ENCODE peak calls at places on chromosomes 7 and 10, in nine cellular contexts. Q is hepatocyte, I is SK-N-SH, D is H9, P is PC-3, C is neural progenitor cell, O is IMR-90, R is K562, F is GM12878. T is an unnamed sample. For H4K20me1, the result is how much of the 10 kb centered on the place peaks cover.

GRCh38 chr7:21428642-21428941 is 709 bp downstream of the SP4 start:
- DNase-seq in D (no peak), Q (no peak), O (no peak), R (no peak), F (no peak), I (no peak), C (no peak), P (no peak), T (no peak)

GRCh38 chr7:137931823-137932222 is 70.1 kb downstream of the CREB3L2 start:
- DNase-seq in O (no peak), D (no peak), P (no peak), C (no peak), R (no peak), F (no peak), Q (no peak), I (no peak), T (no peak)

GRCh38 chr10:97830064-97830463 is 19.6 kb upstream of the GOLGA7B start:
- DNase-seq in O (no peak), R (no peak), F (no peak), Q (no peak), I (no peak), D (no peak), C (no peak), P (no peak), T (no peak)

GRCh38 chr7:131109011-131109756 is 218.5 kb upstream of the MKLN1 start:
- DNase-seq in I (no peak), P (peak), Q (no peak), R (peak), D (no peak), C (no peak), F (no peak), O (peak), T (no peak)

GRCh38 chr7:156650042-156650441 is 9.5 kb downstream of the RNF32 start:
- DNase-seq in Q (peak), C (peak), O (no peak), P (peak), R (peak), I (peak), F (no peak), D (peak), T (no peak)

GRCh38 chr7:33196194-33196593 is 66.8 kb downstream of the BBS9 start:
- DNase-seq in C (no peak), F (no peak), I (peak), Q (no peak), P (no peak), D (no peak), O (peak), R (no peak), T (peak)

GRCh38 chr7:122604251-122604650 is 94.7 kb downstream of the RNF133 start:
- DNase-seq in P (no peak), F (no peak), D (no peak), I (no peak), R (no peak), C (no peak), O (no peak), Q (no peak), T (no peak)

GRCh38 chr10:68067029-68067428 is 8.1 kb downstream of the HERC4 start:
- DNase-seq in I (no peak), C (no peak), D (no peak), Q (no peak), F (no peak), O (no peak), R (no peak), P (no peak), T (no peak)

GRCh38 chr7:133481676-133482075 is 228.8 kb downstream of the EXOC4 start:
- DNase-seq in O (peak), R (no peak), P (peak), Q (peak), C (no peak), D (no peak), I (no peak), F (no peak), T (peak)

GRCh38 chr7:25392571-25393338 is 164.5 kb upstream of the NPVF start:
- DNase-seq in C (peak), Q (no peak), D (peak), R (no peak), P (no peak), I (peak), F (no peak), O (no peak), T (no peak)

GRCh38 chr10:51892965-51893658 is 193.7 kb upstream of the CSTF2T start:
- DNase-seq in Q (no peak), P (peak), C (peak), O (peak), F (no peak), R (no peak), I (peak), D (peak), T (no peak)

GRCh38 chr7:39608278-39608677 is 15.1 kb upstream of the RALA start:
- DNase-seq in O (no peak), F (no peak), C (no peak), Q (no peak), R (no peak), P (peak), D (no peak), I (no peak), T (no peak)

GRCh38 chr7:39504963-39505362 is 61.2 kb upstream of the YAE1 start:
- DNase-seq in Q (peak), P (peak), F (no peak), D (no peak), O (peak), R (no peak), I (no peak), C (no peak), T (peak)

GRCh38 chr10:121073743-121074142 is 222.6 kb downstream of the WDR11 start:
- DNase-seq in R (no peak), D (no peak), F (no peak), C (no peak), P (no peak), O (no peak), I (peak), Q (no peak), T (no peak)

GRCh38 chr10:60182691-60183090 is 207.0 kb downstream of the ANK3 start:
- DNase-seq in P (peak), D (no peak), I (no peak), C (no peak), Q (no peak), F (no peak), R (no peak), O (peak), T (peak)

GRCh38 chr10:111578076-111578475 is 501.2 kb downstream of the ADRA2A start:
- DNase-seq in C (no peak), D (no peak), I (no peak), F (no peak), Q (no peak), R (no peak), P (no peak), O (no peak), T (no peak)

GRCh38 chr10:70549962-70550845 is 52.3 kb downstream of the PRF1 start:
- DNase-seq in C (peak), R (peak), F (peak), I (peak), P (peak), O (peak), D (peak), Q (peak), T (peak)

GRCh38 chr10:88385601-88386203 is 197.4 kb downstream of the RNLS start:
- DNase-seq in I (no peak), P (no peak), F (peak), R (no peak), D (peak), C (no peak), Q (peak), O (no peak), T (no peak)

GRCh38 chr7:104926189-104926904 is 87.7 kb upstream of the KMT2E start:
- DNase-seq in I (no peak), C (no peak), Q (peak), O (no peak), F (no peak), D (no peak), R (no peak), P (no peak), T (no peak)

GRCh38 chr10:70348228-70348850 is 34.1 kb downstream of the LRRC20 start:
- DNase-seq in R (peak), F (no peak), I (peak), P (peak), D (peak), Q (peak), O (no peak), C (peak), T (no peak)

GRCh38 chr10:28681345-28681763 is 4.0 kb downstream of the BAMBI start:
- DNase-seq in F (no peak), Q (no peak), R (no peak), O (no peak), P (no peak), D (no peak), I (peak), C (no peak), T (peak)

GRCh38 chr10:126509211-126509610 is 120.9 kb upstream of the ADAM12 start:
- DNase-seq in F (no peak), P (peak), D (no peak), O (no peak), I (no peak), R (no peak), Q (no peak), C (no peak), T (no peak)

GRCh38 chr10:66747451-66747850 is 178.4 kb upstream of the LRRTM3 start:
- DNase-seq in P (peak), O (peak), D (no peak), F (no peak), C (no peak), Q (peak), I (no peak), R (no peak), T (peak)

GRCh38 chr10:58588673-58589265 is 76.1 kb downstream of the BICC1 start:
- DNase-seq in P (peak), Q (no peak), R (peak), I (no peak), O (no peak), C (peak), D (peak), F (no peak), T (no peak)

GRCh38 chr10:61047011-61047410 is 103.0 kb upstream of the RHOBTB1 start:
- DNase-seq in R (no peak), D (no peak), Q (no peak), F (no peak), C (no peak), I (no peak), P (peak), O (no peak), T (no peak)

GRCh38 chr7:142855756-142856564 is 1.1 kb downstream of the EPHB6 start:
- DNase-seq in P (no peak), R (no peak), I (peak), C (no peak), O (no peak), Q (no peak), D (no peak), F (no peak), T (no peak)

GRCh38 chr10:107616463-107617131 is 452.1 kb upstream of the SORCS1 start:
- DNase-seq in R (no peak), C (no peak), I (no peak), F (no peak), Q (no peak), P (no peak), O (peak), D (no peak), T (no peak)

GRCh38 chr10:61752111-61753011 is 89.6 kb downstream of the CABCOCO1 start:
- DNase-seq in Q (peak), D (no peak), F (no peak), R (no peak), O (peak), I (no peak), P (peak), C (no peak), T (peak)

GRCh38 chr10:28685717-28686116 is 8.4 kb downstream of the BAMBI start:
- DNase-seq in F (no peak), D (no peak), P (no peak), O (no peak), Q (no peak), C (no peak), I (no peak), R (no peak), T (no peak)

GRCh38 chr7:26700893-26701292 is 163.5 kb downstream of the SKAP2 start:
- DNase-seq in I (no peak), D (no peak), F (no peak), R (no peak), P (no peak), C (no peak), O (no peak), Q (no peak), T (no peak)

GRCh38 chr7:36937754-36938551 is 213.7 kb upstream of the AOAH start:
- DNase-seq in D (no peak), F (no peak), I (no peak), O (no peak), Q (no peak), R (peak), P (no peak), C (no peak), T (no peak)

GRCh38 chr10:60827791-60828488 is 49.7 kb downstream of the CDK1 start:
- DNase-seq in D (no peak), R (no peak), F (no peak), P (peak), O (peak), I (no peak), C (no peak), Q (no peak), T (peak)

DNA sequence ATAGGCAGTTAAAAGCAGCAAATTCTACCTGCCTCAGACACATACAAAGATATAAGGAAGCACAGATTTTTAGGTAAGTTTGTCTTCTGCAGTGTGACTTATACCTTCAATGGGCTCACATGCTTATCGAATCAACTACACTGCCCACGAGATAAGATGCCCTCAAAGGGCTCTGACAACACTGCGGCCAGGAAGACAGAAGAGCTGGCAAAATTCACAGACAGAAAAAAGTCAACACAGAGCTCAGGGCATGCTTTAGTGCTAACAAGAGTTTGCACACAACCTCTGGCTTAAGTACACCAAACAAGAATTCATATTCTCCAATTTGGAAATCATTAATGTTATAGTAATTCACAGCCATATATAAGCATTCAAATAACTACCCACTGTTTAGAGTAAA is 62.3 kb downstream of the LARP4B start:
- DNase-seq in I (no peak), O (no peak), R (no peak), P (no peak), C (no peak), Q (no peak), F (no peak), D (no peak), T (no peak)
- H4K20me1 ChIP-seq in I (half or more), O (half or more), R (under half), P (under half), C (under half), Q (under half), F (under half), D (under half), T (half or more)

GRCh38 chr7:13742719-13743640 is 246.5 kb downstream of the ETV1 start:
- DNase-seq in C (peak), F (no peak), P (peak), Q (peak), O (peak), I (peak), R (no peak), D (peak), T (peak)
- TF ChIP-seq CTCF in C (peak), F (no peak), P (peak), Q (peak), O (peak), I (peak), R (peak), D (peak), T (peak)

GRCh38 chr7:28708458-28708951 is 249.6 kb downstream of the TRIL start:
- DNase-seq in D (no peak), Q (peak), P (no peak), C (peak), O (no peak), I (no peak), R (no peak), F (no peak), T (peak)

GRCh38 chr7:28708033-28708451 is 250.1 kb downstream of the TRIL start:
- DNase-seq in I (no peak), D (no peak), F (no peak), R (no peak), Q (peak), O (peak), C (no peak), P (no peak), T (peak)

GRCh38 chr7:28714452-28715120 is 243.5 kb downstream of the TRIL start:
- DNase-seq in F (no peak), R (no peak), O (no peak), I (no peak), P (no peak), C (no peak), Q (no peak), D (no peak), T (no peak)

GRCh38 chr7:28709756-28710155 is 248.4 kb downstream of the TRIL start:
- DNase-seq in P (no peak), O (no peak), R (no peak), C (no peak), D (no peak), F (no peak), I (no peak), Q (no peak), T (no peak)

DNA sequence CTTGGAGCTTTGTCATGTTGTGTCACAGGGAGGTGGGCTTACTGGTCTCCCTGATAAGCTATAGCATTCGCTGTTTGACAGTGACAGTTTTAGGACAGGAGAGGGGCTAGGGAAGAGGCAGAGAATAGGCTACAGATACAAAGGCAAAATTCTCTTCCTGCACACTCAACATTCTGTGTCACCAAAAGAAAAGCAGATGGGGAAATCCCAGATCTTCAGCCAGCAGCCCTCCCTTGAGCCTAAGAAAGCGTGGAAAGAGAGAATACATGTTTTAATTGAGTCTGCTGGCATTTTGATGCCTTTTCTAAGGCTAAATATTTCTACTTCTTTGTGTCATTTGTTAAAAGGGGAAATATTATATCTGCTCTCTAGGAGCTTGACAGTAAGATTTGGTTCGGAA is 247.0 kb downstream of the TRIL start:
- DNase-seq in Q (no peak), P (no peak), F (no peak), O (no peak), I (no peak), R (no peak), D (no peak), C (no peak), T (no peak)
- H4K20me1 ChIP-seq in Q (under half), P (under half), F (under half), O (under half), I (under half), R (under half), D (under half), C (under half), T (under half)

DNA sequence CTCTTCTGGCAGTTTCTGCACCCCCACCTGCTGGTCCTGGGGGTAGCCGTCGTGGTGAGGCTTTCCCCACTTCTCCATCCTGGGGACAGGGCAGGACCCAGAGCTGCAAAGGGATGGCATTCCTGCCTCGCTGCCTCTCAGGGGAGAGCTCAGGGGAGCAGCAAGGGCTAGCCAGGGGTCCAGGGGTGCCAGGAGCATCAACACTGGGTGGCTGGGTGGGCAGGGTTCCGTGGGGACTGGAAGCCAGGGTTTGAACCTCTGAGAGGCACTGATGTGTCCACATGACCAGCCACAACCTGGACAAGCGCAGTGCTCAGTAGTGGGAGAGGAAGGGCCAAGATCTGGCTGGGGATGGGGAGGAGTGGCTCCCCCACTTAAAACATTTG is 5.6 kb downstream of the ABCB8 start:
- DNase-seq in D (no peak), C (no peak), O (no peak), Q (no peak), P (no peak), F (no peak), R (no peak), I (no peak), T (no peak)
- TF ChIP-seq CTCF in D (no peak), C (no peak), O (no peak), Q (no peak), P (no peak), F (no peak), R (no peak), I (no peak), T (no peak)

DNA sequence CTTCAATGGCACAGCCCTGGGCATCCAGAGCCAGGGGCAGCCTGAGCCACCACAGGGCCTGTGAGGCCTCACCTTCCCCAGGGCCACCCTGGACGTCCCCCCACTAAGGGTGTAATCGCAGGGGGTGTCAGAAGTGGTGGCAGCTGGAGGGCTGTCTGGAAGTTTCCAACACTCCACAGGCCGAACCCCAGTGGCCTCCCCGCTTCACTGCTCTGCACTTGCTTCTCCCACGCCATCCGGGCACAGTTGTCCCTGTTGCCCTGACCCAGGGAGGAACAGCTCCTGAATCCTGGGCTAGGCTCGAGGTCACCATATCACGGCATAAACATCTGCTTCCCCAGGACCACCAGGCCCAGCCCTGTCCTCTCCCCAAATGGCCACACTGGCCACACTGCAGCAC is 276.6 kb downstream of the MAD1L1 start:
- DNase-seq in D (no peak), Q (no peak), C (no peak), O (no peak), R (no peak), I (no peak), F (no peak), P (no peak), T (no peak)
- H4K20me1 ChIP-seq in D (under half), Q (under half), C (under half), O (under half), R (under half), I (under half), F (under half), P (under half), T (under half)

GRCh38 chr7:99521399-99521798 is 16.9 kb downstream of the ZKSCAN5 start:
- DNase-seq in F (no peak), P (no peak), R (no peak), C (no peak), I (no peak), D (no peak), O (no peak), Q (no peak), T (no peak)

GRCh38 chr7:99531354-99531765 is 20.6 kb downstream of the FAM200A start:
- DNase-seq in P (no peak), F (no peak), D (no peak), R (no peak), I (no peak), O (no peak), Q (no peak), C (no peak), T (peak)

DNA sequence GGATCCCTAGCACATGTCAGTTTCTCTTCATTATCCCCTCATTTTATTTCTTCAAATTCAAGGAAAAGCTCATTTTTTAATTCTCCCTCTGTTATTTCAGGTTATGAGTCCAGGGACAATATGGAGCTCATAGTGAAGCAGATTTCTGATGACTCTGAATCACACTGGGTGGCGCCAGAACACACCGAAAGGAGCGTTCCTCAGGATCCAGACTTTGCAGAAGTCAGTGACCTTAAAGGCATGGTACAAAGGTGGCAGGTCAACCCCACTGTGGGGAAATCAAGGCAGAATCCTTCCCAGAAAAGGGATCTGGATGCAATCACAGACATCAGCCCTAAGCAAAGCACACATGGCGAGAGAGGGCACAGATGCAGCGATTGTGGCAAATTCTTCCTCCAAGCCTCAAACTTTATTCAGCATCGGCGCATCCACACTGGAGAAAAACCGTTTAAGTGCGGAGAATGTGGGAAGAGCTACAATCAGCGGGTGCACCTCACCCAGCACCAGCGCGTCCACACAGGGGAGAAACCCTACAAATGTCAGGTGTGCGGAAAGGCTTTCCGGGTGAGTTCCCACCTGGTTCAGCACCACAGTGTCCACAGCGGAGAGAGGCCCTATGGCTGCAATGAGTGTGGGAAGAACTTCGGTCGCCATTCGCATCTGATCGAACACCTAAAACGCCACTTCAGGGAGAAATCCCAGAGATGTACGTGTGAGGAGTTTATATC is 21.4 kb downstream of the ZKSCAN5 start:
- DNase-seq in P (peak), R (no peak), I (no peak), F (no peak), O (no peak), Q (no peak), D (no peak), C (peak), T (no peak)
- TF ChIP-seq CTCF in P (peak), R (peak), I (peak), F (no peak), O (peak), Q (peak), D (peak), C (peak), T (peak)